ENCODE peak calls at places on chromosomes 12 and 14, in five cellular contexts. B is esophagus muscularis mucosa, C is neuronal stem cell, V is transverse colon, Z is neural progenitor cell. U is an unnamed sample. For H3K36me3 and H3K4me1, the result is how much of the 10 kb centered on the place peaks cover.

GRCh38 chr12:86723326-86723725 is 467.1 kb upstream of the MGAT4C start:
- DNase-seq in V (no peak), Z (no peak), B (no peak), C (no peak), U (no peak)

GRCh38 chr14:35435177-35435576 is 30.6 kb upstream of the NFKBIA start:
- DNase-seq in B (no peak), Z (no peak), V (no peak), C (no peak), U (no peak)

GRCh38 chr12:80702889-80703605 is 4.4 kb upstream of the MYF6 start:
- DNase-seq in V (no peak), B (no peak), Z (no peak), C (no peak), U (no peak)

GRCh38 chr14:96058606-96059200 is 19.5 kb downstream of the C14orf132 start:
- DNase-seq in Z (no peak), C (no peak), B (no peak), V (no peak), U (no peak)

GRCh38 chr14:71549421-71549820 is 382.8 kb upstream of the RGS6 start:
- DNase-seq in B (no peak), C (no peak), Z (no peak), V (no peak), U (no peak)

GRCh38 chr12:64042901-64043300 is 179.2 kb downstream of the KICS2 start:
- DNase-seq in Z (no peak), B (no peak), V (no peak), C (no peak), U (no peak)

GRCh38 chr14:65976771-65977170 is 509.4 kb upstream of the CCDC196 start:
- DNase-seq in B (no peak), V (no peak), C (no peak), Z (no peak), U (no peak)

GRCh38 chr12:48765753-48766162 is 23.1 kb downstream of the ADCY6 start:
- DNase-seq in V (no peak), B (no peak), Z (no peak), C (no peak), U (no peak)

GRCh38 chr12:42886160-42886559 is 296.6 kb upstream of the PRICKLE1 start:
- DNase-seq in C (no peak), B (no peak), V (no peak), Z (peak), U (peak)

GRCh38 chr14:94317259-94317658 is 5.9 kb downstream of the SERPINA6 start:
- DNase-seq in Z (peak), B (no peak), V (peak), C (no peak), U (peak)

GRCh38 chr14:103739793-103740501 is 24.3 kb downstream of the ZFYVE21 start:
- DNase-seq in C (no peak), Z (no peak), V (no peak), B (no peak), U (no peak)

GRCh38 chr12:98645572-98646067 is 530 bp downstream of the APAF1 start:
- DNase-seq in B (no peak), Z (peak), C (peak), V (peak), U (peak)

GRCh38 chr12:99455350-99456037 is 192.1 kb upstream of the GARIN6 start:
- DNase-seq in V (no peak), Z (no peak), B (no peak), C (no peak), U (no peak)

GRCh38 chr14:89418452-89418851 is 1.4 kb upstream of the FOXN3 start:
- DNase-seq in Z (no peak), B (no peak), C (no peak), V (peak), U (no peak)

GRCh38 chr14:96253140-96253539 is 2.9 kb upstream of the BDKRB1 start:
- DNase-seq in V (no peak), C (no peak), B (no peak), Z (no peak), U (no peak)

GRCh38 chr14:103563089-103563620 is 395 bp downstream of the COA8 start:
- DNase-seq in C (no peak), B (no peak), Z (no peak), V (peak), U (no peak)

GRCh38 chr12:98725481-98726247 is 80.6 kb downstream of the APAF1 start:
- DNase-seq in C (peak), Z (peak), B (no peak), V (no peak), U (peak)

GRCh38 chr14:99260652-99261551 is 11.1 kb downstream of the BCL11B start:
- DNase-seq in C (no peak), Z (peak), B (no peak), V (no peak), U (no peak)

GRCh38 chr12:67482751-67483661 is 165.5 kb upstream of the DYRK2 start:
- DNase-seq in Z (no peak), B (no peak), C (no peak), V (peak), U (no peak)

GRCh38 chr12:15863258-15863835 is 18.8 kb upstream of the STRAP start:
- DNase-seq in V (no peak), C (no peak), B (no peak), Z (peak), U (peak)

GRCh38 chr14:79197516-79197915 is 1013.8 kb downstream of the DIO2 start:
- DNase-seq in C (no peak), V (no peak), Z (no peak), B (no peak), U (no peak)

GRCh38 chr12:22416831-22417230 is 82.3 kb upstream of the ST8SIA1 start:
- DNase-seq in B (no peak), C (no peak), V (no peak), Z (no peak), U (no peak)

GRCh38 chr14:88934231-88934898 is 109.9 kb downstream of the TTC8 start:
- DNase-seq in V (no peak), B (no peak), Z (no peak), C (no peak), U (no peak)

GRCh38 chr12:52789637-52790426 is 6.1 kb downstream of the KRT3 start:
- DNase-seq in B (no peak), C (no peak), Z (no peak), V (peak), U (peak)

GRCh38 chr12:51907864-51908425 is 641 bp downstream of the ACVRL1 start:
- DNase-seq in C (no peak), Z (no peak), V (no peak), B (no peak), U (no peak)

GRCh38 chr12:91515944-91516739 is 333.5 kb upstream of the DCN start:
- DNase-seq in V (no peak), C (no peak), Z (no peak), B (no peak), U (no peak)

GRCh38 chr12:133264173-133264572 is 28.5 kb upstream of the ANHX start:
- DNase-seq in B (peak), Z (no peak), C (no peak), V (no peak), U (no peak)

GRCh38 chr14:88613552-88614010 is 50.7 kb downstream of the ZC3H14 start:
- DNase-seq in Z (no peak), B (no peak), C (no peak), V (no peak), U (no peak)

GRCh38 chr12:80053048-80053790 is 46.1 kb upstream of the OTOGL start:
- DNase-seq in C (no peak), Z (no peak), B (peak), V (peak), U (no peak)

GRCh38 chr12:51951843-51952722 is 584 bp downstream of the ACVR1B start:
- DNase-seq in B (no peak), Z (peak), V (peak), C (no peak), U (no peak)

GRCh38 chr12:122293081-122293480 is 26.8 kb upstream of the VPS33A start:
- DNase-seq in Z (no peak), B (no peak), V (no peak), C (no peak), U (no peak)

GRCh38 chr12:122295877-122296276 is 29.6 kb upstream of the VPS33A start:
- DNase-seq in V (no peak), Z (no peak), C (no peak), B (no peak), U (no peak)

DNA sequence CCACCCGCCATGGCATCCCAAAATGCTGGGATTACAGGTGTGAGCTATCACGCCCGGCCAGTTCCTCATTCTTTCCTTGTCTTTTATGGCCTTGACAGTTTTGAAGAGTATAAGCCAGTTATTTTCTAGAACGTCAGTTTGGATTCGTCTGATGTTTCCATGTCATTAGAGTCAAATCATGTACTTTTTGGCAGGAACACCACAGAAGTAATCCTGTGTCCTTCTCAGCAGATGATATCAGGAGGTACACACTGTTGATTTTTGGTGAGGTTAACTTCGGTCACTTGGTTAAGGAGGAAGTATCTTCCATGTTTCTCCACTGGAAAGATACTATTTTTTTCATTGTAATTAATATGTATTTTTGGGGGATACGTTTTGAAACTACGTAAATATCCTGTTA is 25.1 kb upstream of the VPS33A start:
- DNase-seq in V (no peak), C (no peak), Z (no peak), B (no peak), U (no peak)
- H3K36me3 ChIP-seq in V (under half), C (half or more), Z (under half), B (half or more), U (under half)

GRCh38 chr14:55433880-55434804 is 6.3 kb downstream of the TBPL2 start:
- DNase-seq in C (no peak), V (no peak), Z (no peak), B (no peak), U (no peak)
- H3K4me3 ChIP-seq in C (no peak), V (no peak), Z (no peak), B (no peak), U (no peak)

DNA sequence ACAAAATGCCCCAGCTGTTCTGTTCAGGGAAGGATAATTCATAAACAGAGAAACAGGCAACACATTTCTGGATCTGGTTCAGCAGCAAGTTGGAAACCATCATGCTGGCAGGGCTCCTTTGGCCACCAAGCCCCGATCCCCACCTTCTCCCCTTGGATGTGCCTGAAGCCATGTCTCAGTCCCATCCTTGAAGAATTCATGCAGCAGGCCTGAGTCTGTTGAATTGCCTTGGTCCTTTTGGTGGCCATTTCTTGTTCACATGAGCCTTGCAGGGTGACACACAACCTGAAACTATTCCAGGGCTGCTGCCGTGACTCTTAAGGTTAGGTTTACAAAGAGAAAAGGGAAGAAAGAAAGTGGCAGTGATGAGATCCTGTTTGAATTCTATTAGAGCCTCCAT is 341.7 kb downstream of the C12orf75 start:
- DNase-seq in C (no peak), Z (no peak), B (no peak), V (no peak), U (no peak)
- H3K4me1 ChIP-seq in C (under half), Z (under half), B (under half), V (under half), U (under half)

GRCh38 chr12:29711381-29711780 is 72.4 kb downstream of the TMTC1 start:
- DNase-seq in Z (peak), B (no peak), V (no peak), C (no peak), U (no peak)
- H3K36me3 ChIP-seq in Z (under half), B (under half), V (under half), C (under half), U (under half)

DNA sequence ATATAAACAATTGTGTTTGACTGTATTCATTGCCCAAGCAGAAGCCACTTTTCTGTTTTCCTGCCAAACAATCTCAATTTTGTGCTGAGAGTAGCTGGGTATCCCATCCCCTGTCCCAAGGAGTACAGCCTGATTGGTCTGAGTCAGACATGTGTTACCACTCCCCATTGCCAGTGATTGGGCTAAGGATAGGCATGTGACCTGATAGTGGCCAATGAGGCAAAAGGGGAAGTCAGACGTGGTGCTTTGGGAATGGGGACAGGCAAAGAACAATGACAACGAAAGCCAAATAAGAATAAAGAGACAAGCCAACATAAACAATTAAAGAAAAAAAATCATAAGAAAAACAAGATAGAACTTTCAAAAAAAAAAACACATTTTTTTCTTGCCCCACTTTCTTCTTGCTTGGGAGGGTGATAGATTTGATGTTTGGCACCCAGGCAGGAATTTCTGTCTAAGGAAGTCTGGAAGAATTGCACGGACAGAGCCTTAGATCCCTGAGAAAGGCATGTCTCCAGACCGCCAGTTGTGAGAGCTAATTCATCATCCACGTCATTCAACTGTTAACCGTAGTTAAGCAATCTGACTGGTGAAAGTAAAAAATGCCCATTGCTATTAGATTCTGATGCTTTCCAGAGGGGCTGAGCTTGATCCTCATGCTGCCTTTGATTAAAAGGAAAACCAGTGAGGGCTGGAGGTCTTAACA is 626.6 kb upstream of the TMEM132C start:
- DNase-seq in B (no peak), C (no peak), Z (no peak), V (no peak), U (no peak)
- H3K4me3 ChIP-seq in B (no peak), C (no peak), Z (no peak), V (no peak), U (no peak)

DNA sequence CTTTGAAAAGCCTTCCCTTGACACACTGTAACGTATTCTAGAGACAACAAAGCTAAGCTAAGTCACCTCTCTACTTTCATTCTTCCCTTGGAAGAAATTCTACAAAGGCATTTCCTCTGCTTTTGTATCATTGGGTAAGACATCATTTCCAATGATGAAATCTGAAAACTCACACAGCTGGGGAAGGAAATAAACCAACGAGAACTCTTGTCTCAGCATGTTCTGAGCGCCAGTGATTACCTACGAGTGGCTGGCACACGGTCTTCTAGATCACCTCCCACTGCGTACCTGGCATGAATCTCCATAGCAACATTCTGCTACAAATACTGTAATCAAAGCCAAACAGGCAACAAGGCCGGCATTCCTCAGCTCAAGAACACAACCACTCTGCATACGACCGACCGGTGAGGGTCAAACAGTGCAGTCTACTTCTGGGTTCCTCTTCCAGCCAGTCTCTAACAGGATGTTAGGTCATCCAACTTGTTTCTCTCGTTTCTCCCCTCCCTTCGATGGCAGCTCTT is 7.6 kb downstream of the VPS37B start:
- DNase-seq in B (no peak), V (peak), Z (peak), C (no peak), U (peak)
- H3K4me1 ChIP-seq in B (half or more), V (half or more), Z (under half), C (under half), U (half or more)